ENCODE peak calls at places on chromosomes 6 and 20, in five cellular contexts. F is heart left ventricle; S is CD8-positive, alpha-beta memory T cell; N is H1; T is A673. V is an unnamed sample.

GRCh38 chr20:48667889-48668413 is 159.8 kb downstream of the PREX1 start:
- DNase-seq in F (no peak), S (no peak), N (no peak), T (no peak), V (no peak)

GRCh38 chr6:44086931-44087574 is 40.2 kb downstream of the MRPL14 start:
- DNase-seq in S (no peak), T (no peak), N (no peak), F (no peak), V (peak; percentile 61)

GRCh38 chr6:4355241-4355640 is 219.9 kb upstream of the ECI2 start:
- DNase-seq in F (no peak), S (no peak), N (no peak), T (peak; percentile 56), V (no peak)

GRCh38 chr6:63927538-63927937 is 291.9 kb downstream of the PHF3 start:
- DNase-seq in T (no peak), S (no peak), F (no peak), N (no peak), V (no peak)

GRCh38 chr20:51014797-51015722 is 7.8 kb downstream of the KCNG1 start:
- DNase-seq in N (peak; percentile 93), S (no peak), T (peak; percentile 75), F (no peak), V (peak; percentile 46)

GRCh38 chr6:14865609-14866100 is 380.2 kb upstream of the JARID2 start:
- DNase-seq in S (peak; percentile 28), T (no peak), F (no peak), N (no peak), V (no peak)

GRCh38 chr20:33933469-33933909 is 60.2 kb upstream of the RALY start:
- DNase-seq in F (peak; percentile 57), S (peak; percentile 42), T (peak; percentile 80), N (peak; percentile 70), V (peak; percentile 64)

GRCh38 chr20:36391456-36391855 is 85.3 kb downstream of the DLGAP4 start:
- DNase-seq in F (no peak), S (no peak), T (peak; percentile 50), N (no peak), V (no peak)

GRCh38 chr6:118784641-118785164 is 109.2 kb upstream of the ASF1A start:
- DNase-seq in N (no peak), F (peak; percentile 19), S (no peak), T (peak; percentile 28), V (no peak)

GRCh38 chr6:36461646-36462045 is 18.8 kb downstream of the KCTD20 start:
- DNase-seq in N (no peak), S (no peak), T (no peak), F (no peak), V (no peak)

GRCh38 chr20:5156670-5157448 is 30.1 kb downstream of the CDS2 start:
- DNase-seq in F (no peak), N (no peak), T (no peak), S (no peak), V (no peak)

GRCh38 chr20:33677991-33678431 is 3.8 kb upstream of the NECAB3 start:
- DNase-seq in N (no peak), S (no peak), T (no peak), F (peak; percentile 51), V (no peak)

GRCh38 chr6:54335871-54336270 is 27.6 kb downstream of the TINAG start:
- DNase-seq in N (no peak), S (no peak), T (peak; percentile 11), F (no peak), V (no peak)

GRCh38 chr6:52739134-52739533 is 24.1 kb downstream of the GSTA2 start:
- DNase-seq in T (no peak), F (no peak), S (no peak), N (no peak), V (no peak)

GRCh38 chr6:69005194-69005593 is 370.1 kb downstream of the ADGRB3 start:
- DNase-seq in T (no peak), N (no peak), F (no peak), S (no peak), V (no peak)

GRCh38 chr6:84568971-84569370 is 195.4 kb downstream of the TBX18 start:
- DNase-seq in T (peak; percentile 48), N (no peak), F (no peak), S (no peak), V (no peak)

GRCh38 chr6:14454467-14454763 is 336.8 kb downstream of the CD83 start:
- DNase-seq in S (peak; percentile 26), N (no peak), T (no peak), F (no peak), V (no peak)

GRCh38 chr6:105322499-105323231 is 80.2 kb downstream of the PREP start:
- DNase-seq in N (no peak), F (no peak), T (no peak), S (no peak), V (no peak)

GRCh38 chr20:39775110-39775509 is 813.0 kb downstream of the DHX35 start:
- DNase-seq in N (no peak), T (no peak), S (no peak), F (peak; percentile 52), V (no peak)

GRCh38 chr6:44004625-44005506 is 122.4 kb downstream of the MRPL14 start:
- DNase-seq in S (no peak), T (peak; percentile 96), N (no peak), F (peak; percentile 44), V (no peak)

GRCh38 chr20:1632228-1632577 is 12.4 kb upstream of the SIRPB1 start:
- DNase-seq in N (no peak), S (no peak), F (no peak), T (no peak), V (no peak)

GRCh38 chr20:63025534-63026331 is 19.0 kb upstream of the BHLHE23 start:
- DNase-seq in F (no peak), T (peak; percentile 79), S (no peak), N (no peak), V (no peak)

GRCh38 chr6:87705070-87705691 is 3.1 kb upstream of the AKIRIN2 start:
- DNase-seq in F (no peak), N (no peak), S (no peak), T (no peak), V (no peak)

GRCh38 chr6:113772961-113773360 is 84.2 kb upstream of the MARCKS start:
- DNase-seq in S (no peak), N (no peak), T (no peak), F (no peak), V (no peak)

GRCh38 chr6:118768904-118769325 is 117.5 kb upstream of the CEP85L start:
- DNase-seq in S (peak; percentile 17), T (no peak), N (no peak), F (no peak), V (no peak)

GRCh38 chr6:88612631-88613030 is 350.8 kb downstream of the RNGTT start:
- DNase-seq in S (no peak), N (no peak), F (no peak), T (no peak), V (no peak)

DNA sequence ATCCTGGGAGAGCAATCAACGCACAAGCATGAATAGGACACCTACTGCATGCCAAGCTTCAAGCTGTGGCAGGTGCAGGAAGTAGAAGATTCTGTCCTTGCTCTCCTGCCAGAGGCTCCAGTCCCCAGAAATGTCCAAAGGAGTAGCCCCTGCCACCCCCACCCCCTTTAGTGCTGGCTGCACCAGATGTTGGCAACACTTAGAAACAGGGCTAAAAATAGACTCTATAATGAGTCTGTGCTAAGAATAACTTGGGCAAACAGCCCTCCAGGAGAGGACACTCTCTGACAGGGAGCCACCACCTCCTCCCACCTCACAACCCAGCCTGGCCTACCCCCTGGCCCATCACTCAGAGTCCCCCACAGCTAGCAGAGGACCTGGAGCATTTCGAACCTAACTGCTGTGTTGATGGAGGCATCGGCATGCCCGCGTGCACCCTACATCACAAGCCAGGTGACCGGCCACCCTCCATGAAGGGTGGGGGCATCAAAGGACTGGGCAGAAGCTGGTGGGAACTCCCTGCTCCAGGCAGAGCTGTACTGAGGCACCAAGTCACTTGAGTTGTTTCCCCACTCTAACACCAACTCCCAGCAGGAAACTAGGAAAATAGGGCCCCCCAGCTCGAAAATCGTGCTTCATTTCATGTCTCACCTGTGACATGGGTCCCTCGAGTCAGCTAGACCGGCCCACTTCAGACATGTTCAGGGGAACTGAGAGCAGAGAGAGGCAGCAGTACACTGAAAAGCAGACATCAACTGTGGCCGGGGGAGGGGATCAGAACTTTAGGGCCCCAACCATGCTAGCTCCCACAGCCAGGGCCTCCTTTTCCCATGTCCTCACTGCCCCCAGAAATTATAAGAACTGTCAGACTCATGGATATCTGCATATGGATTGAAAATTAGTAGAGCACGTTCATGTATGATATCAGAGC is 18.6 kb downstream of the TFEB start:
- DNase-seq in N (no peak), T (no peak), F (peak; percentile 48), S (no peak), V (no peak)
- H3K27ac ChIP-seq in N (no peak overlapping the region), T (peak overlapping the region; percentile 52), F (peak overlapping the region; percentile 93), S (no peak overlapping the region), V (no peak overlapping the region)

GRCh38 chr20:3932277-3933073 is 43.3 kb downstream of the PANK2 start:
- DNase-seq in S (peak; percentile 25), F (no peak), N (no peak), T (no peak), V (no peak)

GRCh38 chr20:3934628-3935027 is 45.4 kb downstream of the PANK2 start:
- DNase-seq in S (no peak), T (no peak), F (peak; percentile 45), N (no peak), V (no peak)

GRCh38 chr20:3935295-3935955 is 46.2 kb downstream of the PANK2 start:
- DNase-seq in N (no peak), S (no peak), T (no peak), F (peak; percentile 71), V (no peak)

GRCh38 chr20:3931664-3932063 is 42.5 kb downstream of the PANK2 start:
- DNase-seq in T (no peak), S (no peak), N (no peak), F (no peak), V (no peak)

GRCh38 chr20:3933126-3933684 is 44.0 kb downstream of the PANK2 start:
- DNase-seq in F (no peak), N (no peak), T (no peak), S (no peak), V (no peak)
- H3K4me1 ChIP-seq in F (peaks cover 56% of the 10 kb centered on the region), N (no peaks in the 10 kb centered on the region), T (peaks cover 10% of the 10 kb centered on the region), S (peaks cover 23% of the 10 kb centered on the region), V (no peaks in the 10 kb centered on the region)

DNA sequence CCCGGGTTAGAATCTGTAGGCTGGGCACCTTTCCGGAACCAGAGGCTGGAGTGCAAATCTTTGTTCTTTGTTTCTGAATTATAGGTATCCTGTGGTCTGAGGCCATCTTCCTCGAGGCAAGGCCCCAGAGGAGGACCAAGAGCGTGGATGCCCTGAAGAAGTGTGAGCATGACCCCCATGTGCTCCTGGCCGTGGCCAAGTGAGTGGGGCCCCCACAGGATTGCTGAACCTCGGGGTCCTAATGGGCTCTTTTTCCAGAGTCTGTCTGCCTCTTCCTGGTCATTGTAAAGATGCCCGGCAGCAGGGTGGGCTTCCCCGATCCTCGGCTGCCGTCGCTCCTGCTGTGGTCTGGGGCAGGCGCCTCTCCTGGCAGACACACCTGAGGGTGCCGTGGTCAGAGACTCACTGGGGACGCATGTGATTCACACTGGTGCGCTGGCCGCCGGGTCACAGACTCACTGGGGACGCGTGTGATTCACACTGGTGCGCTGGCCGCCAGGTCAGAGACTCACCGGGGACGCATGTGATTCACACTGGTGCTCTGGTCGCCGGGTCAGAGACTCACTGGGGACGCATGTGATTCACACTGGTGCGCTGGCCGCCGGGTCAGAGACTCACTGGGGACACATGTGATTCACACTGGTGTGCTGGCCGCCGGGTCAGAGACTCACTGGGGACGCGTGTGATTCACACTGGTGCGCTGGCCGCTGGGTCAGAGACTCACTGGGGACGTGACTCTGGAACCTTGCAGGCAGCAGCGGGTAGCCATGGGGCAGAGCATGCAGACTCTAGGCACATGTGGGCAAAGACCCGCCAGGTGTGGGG is 6.5 kb upstream of the C20orf204 start:
- DNase-seq in N (no peak), F (no peak), S (no peak), T (no peak), V (peak; percentile 16)
- H3K36me3 ChIP-seq in N (peaks cover 21% of the 10 kb centered on the region), F (peaks cover 91% of the 10 kb centered on the region), S (peaks cover 53% of the 10 kb centered on the region), T (peaks cover 33% of the 10 kb centered on the region), V (peaks cover 80% of the 10 kb centered on the region)

GRCh38 chr6:18360188-18360587 is 27.0 kb upstream of the RNF144B start:
- DNase-seq in T (no peak), S (no peak), F (no peak), N (no peak), V (no peak)
- H3K27ac ChIP-seq in T (no peak overlapping the region), S (no peak overlapping the region), F (no peak overlapping the region), N (no peak overlapping the region), V (no peak overlapping the region)